ENCODE peak calls at places on chromosomes 4 and X, in nine cellular contexts. W, F, N, P, Y, A, T, X and R are unnamed samples.

GRCh38 chr4:87529187-87529586 is at the start of gene SPARCL1:
- DNase-seq in T (no peak), W (no peak), F (no peak), N (peak), A (no peak), P (no peak), Y (no peak), X (no peak), R (no peak)

GRCh38 chr4:111960241-111960667 is 185.0 kb upstream of the FAM241A start:
- DNase-seq in A (no peak), Y (peak), W (no peak), T (peak), X (no peak), N (no peak), F (no peak), P (no peak), R (no peak)

GRCh38 chrX:115428011-115428410 is 133.0 kb upstream of the PLS3 start:
- DNase-seq in Y (no peak), P (no peak), A (no peak), N (no peak), F (no peak), W (no peak), T (no peak), X (no peak), R (no peak)

GRCh38 chr4:84778041-84778440 is 188.4 kb downstream of the WDFY3 start:
- DNase-seq in T (no peak), P (no peak), Y (no peak), W (no peak), F (no peak), N (no peak), X (no peak), A (no peak), R (no peak)

GRCh38 chr4:30429813-30430466 is 290.2 kb upstream of the PCDH7 start:
- DNase-seq in Y (peak), P (no peak), N (no peak), A (peak), F (no peak), T (peak), W (no peak), X (no peak), R (no peak)

GRCh38 chrX:38664285-38664684 is 102.9 kb downstream of the TSPAN7 start:
- DNase-seq in P (no peak), N (no peak), T (peak), W (no peak), Y (peak), A (no peak), F (no peak), X (no peak), R (peak)

GRCh38 chr4:48342559-48342878 is 1.2 kb downstream of the SLAIN2 start:
- DNase-seq in X (no peak), T (no peak), N (no peak), F (no peak), W (no peak), P (no peak), Y (peak), A (no peak), R (no peak)

GRCh38 chrX:67614414-67614813 is 70.6 kb downstream of the AR start:
- DNase-seq in X (no peak), P (no peak), T (no peak), Y (peak), A (no peak), F (no peak), W (no peak), N (no peak), R (no peak)

GRCh38 chrX:39900788-39901170 is 197.0 kb downstream of the BCOR start:
- DNase-seq in Y (no peak), X (no peak), T (no peak), A (no peak), N (no peak), P (no peak), F (no peak), W (no peak), R (no peak)

GRCh38 chr4:137531951-137532868 is at the start of gene PCDH18:
- DNase-seq in T (no peak), A (peak), F (peak), X (peak), N (peak), P (peak), W (peak), Y (peak), R (no peak)

GRCh38 chrX:53711446-53711845 is 24.9 kb upstream of the HUWE1 start:
- DNase-seq in X (no peak), T (no peak), W (no peak), P (no peak), A (no peak), F (no peak), N (no peak), Y (no peak), R (no peak)

GRCh38 chrX:132737743-132738142 is 220.7 kb downstream of the HS6ST2 start:
- DNase-seq in T (peak), Y (no peak), P (peak), X (no peak), N (no peak), F (peak), A (no peak), W (no peak), R (peak)

GRCh38 chr4:54233697-54234496 is 4.8 kb downstream of the PDGFRA start:
- DNase-seq in F (peak), A (peak), Y (peak), X (peak), P (peak), N (peak), W (peak), T (peak), R (peak)

GRCh38 chr4:87118421-87118820 is 102.0 kb downstream of the KLHL8 start:
- DNase-seq in Y (no peak), P (no peak), F (no peak), N (no peak), W (no peak), X (no peak), T (no peak), A (no peak), R (no peak)

GRCh38 chrX:71941771-71942170 is 31.1 kb downstream of the NHSL2 start:
- DNase-seq in N (peak), P (no peak), A (peak), Y (peak), X (no peak), F (no peak), T (no peak), W (no peak), R (no peak)

GRCh38 chr4:180060159-180060889 is 2182.9 kb upstream of the TENM3 start:
- DNase-seq in X (no peak), T (no peak), P (no peak), N (no peak), Y (peak), W (no peak), F (no peak), A (no peak), R (no peak)

GRCh38 chrX:154437398-154437752 is 421 bp downstream of the GDI1 start:
- DNase-seq in N (no peak), F (no peak), P (no peak), A (no peak), X (no peak), T (no peak), Y (no peak), W (no peak), R (no peak)

GRCh38 chr4:186161138-186161537 is 30.2 kb upstream of the CYP4V2 start:
- DNase-seq in P (no peak), W (no peak), X (no peak), N (no peak), F (no peak), A (no peak), Y (no peak), T (no peak), R (no peak)

GRCh38 chr4:154634058-154634457 is 21.6 kb upstream of the FGG start:
- DNase-seq in A (no peak), X (no peak), P (no peak), Y (no peak), W (no peak), T (no peak), N (no peak), F (no peak), R (no peak)

GRCh38 chr4:154626793-154627484 is 14.5 kb upstream of the FGG start:
- DNase-seq in Y (peak), W (peak), F (peak), T (peak), A (no peak), X (no peak), P (peak), N (peak), R (no peak)

GRCh38 chr4:154630307-154630706 is 17.9 kb upstream of the FGG start:
- DNase-seq in Y (no peak), T (no peak), F (no peak), N (no peak), X (no peak), P (no peak), W (no peak), A (no peak), R (no peak)
- H3K4me3 ChIP-seq in Y (no peak), T (no peak), F (no peak), N (no peak), X (no peak), P (no peak), W (no peak), A (no peak), R (no peak)

GRCh38 chr4:82428969-82429727 is 1.1 kb downstream of the HNRNPDL start:
- DNase-seq in Y (peak), N (peak), T (peak), A (peak), X (peak), F (peak), P (peak), W (peak), R (peak)
- H3K4me3 ChIP-seq in Y (peak), N (peak), T (peak), A (peak), X (peak), F (peak), P (peak), W (peak), R (peak)

DNA sequence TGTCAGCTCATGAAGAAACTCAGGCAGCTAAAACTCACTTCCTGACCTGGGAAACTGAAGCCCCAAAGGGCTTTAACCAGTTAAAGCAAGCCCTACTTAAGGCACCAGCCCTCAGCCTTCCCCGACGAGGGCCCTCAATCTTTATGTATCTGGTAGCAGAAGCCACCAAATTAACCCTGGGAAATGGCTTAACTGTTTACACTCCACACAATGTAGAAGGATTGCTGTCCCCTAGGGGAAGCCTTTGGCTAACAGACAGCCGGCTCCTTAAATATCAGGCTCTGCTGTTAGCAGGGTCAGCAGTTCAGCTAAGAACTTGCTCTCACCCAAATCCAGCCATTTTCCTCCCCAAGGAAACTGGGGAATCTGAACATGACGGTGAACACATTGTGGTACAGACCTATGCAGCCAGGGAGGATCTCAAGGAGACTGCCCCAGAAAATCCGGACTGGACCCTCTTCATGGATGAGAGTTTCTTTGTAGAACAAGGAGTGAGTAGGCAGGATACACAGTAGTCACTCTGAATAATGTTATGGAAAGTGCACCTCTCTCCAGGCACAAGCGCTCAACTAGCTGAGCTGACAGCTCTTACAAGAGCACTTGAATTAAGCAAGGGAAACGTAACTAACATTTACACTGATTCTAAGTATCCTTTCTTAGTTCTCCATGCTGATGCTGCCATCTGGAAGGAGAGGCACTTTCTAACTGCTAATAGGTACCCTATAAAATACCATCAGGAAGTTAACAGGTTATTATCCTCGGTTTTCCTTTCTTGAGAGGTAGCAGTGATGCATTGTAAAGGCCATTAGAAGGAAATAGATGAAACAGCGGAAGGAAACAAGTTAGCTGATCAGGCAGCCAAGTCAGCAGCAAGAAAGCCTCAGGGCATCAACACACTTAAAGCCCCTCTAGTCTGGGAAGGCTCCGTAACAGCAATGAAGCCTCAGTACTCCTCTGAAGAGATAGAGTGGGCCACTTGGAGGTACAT is 9.6 kb upstream of the NAF1 start:
- DNase-seq in P (no peak), F (no peak), X (no peak), N (no peak), W (no peak), T (no peak), A (no peak), Y (no peak), R (no peak)
- H3K4me3 ChIP-seq in P (no peak), F (no peak), X (no peak), N (no peak), W (no peak), T (no peak), A (no peak), Y (no peak), R (no peak)

GRCh38 chrX:74923942-74924448 is 1.3 kb downstream of the NEXMIF start:
- DNase-seq in A (no peak), F (peak), N (no peak), P (no peak), Y (no peak), T (no peak), W (no peak), X (peak), R (no peak)
- H3K4me3 ChIP-seq in A (no peak), F (peak), N (no peak), P (peak), Y (no peak), T (no peak), W (peak), X (peak), R (peak)

DNA sequence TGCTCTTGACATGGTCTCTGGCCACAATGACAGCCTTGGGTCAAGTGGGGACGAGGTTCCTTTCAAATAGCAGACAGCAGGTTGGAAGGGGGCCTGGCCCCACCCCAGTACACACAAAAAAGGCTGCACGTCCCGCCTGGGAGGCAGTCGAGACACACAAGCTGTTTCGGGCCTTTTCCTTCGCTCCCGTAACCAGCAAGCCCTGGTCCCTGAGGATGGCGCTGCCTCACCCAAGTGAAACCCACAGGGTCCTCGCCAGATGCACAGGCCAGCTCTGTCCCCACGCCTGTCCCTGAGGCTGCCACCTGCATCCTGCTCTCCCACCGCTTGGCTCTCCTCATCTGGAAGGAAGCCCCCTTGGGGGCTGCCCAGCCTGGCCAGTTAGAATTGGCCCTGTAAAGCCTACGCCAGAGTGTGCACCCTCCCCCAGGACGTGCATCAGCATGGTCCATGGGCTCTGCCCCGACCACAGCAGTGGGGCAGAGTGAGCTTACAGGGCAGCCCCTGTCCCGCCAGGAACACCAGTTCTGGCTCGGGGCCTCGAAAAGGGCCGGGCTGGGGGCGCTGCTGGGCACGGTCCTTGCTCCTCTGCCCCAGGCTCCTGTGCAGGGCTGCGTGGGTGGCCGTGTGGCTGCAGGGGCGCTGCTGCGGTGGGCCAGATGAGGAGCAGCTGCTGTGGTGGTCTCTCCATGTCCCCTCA is 2.0 kb downstream of the CPLX1 start:
- DNase-seq in A (no peak), W (no peak), Y (no peak), P (no peak), X (no peak), N (no peak), T (no peak), F (no peak), R (no peak)
- H3K4me3 ChIP-seq in A (no peak), W (no peak), Y (no peak), P (no peak), X (no peak), N (no peak), T (no peak), F (no peak), R (no peak)

GRCh38 chr4:108622828-108623227 is 2.5 kb downstream of the RPL34 start:
- DNase-seq in T (no peak), W (no peak), F (no peak), N (no peak), A (no peak), P (no peak), X (no peak), Y (no peak), R (no peak)
- H3K4me3 ChIP-seq in T (no peak), W (no peak), F (no peak), N (no peak), A (peak), P (no peak), X (no peak), Y (no peak), R (no peak)

GRCh38 chrX:51395474-51395806 is 62.8 kb downstream of the NUDT10 start:
- DNase-seq in N (no peak), F (no peak), Y (no peak), T (no peak), A (no peak), W (no peak), P (no peak), X (no peak), R (no peak)

GRCh38 chrX:51395807-51396728 is 63.4 kb downstream of the NUDT10 start:
- DNase-seq in T (no peak), N (peak), F (peak), P (peak), W (peak), X (no peak), A (no peak), Y (no peak), R (no peak)
- H3K4me3 ChIP-seq in T (no peak), N (no peak), F (peak), P (peak), W (peak), X (peak), A (peak), Y (peak), R (no peak)

GRCh38 chrX:24023538-24023937 is 3.4 kb downstream of the KLHL15 start:
- DNase-seq in W (no peak), F (no peak), X (no peak), P (no peak), T (no peak), N (no peak), A (no peak), Y (no peak), R (no peak)
- H3K4me3 ChIP-seq in W (no peak), F (peak), X (peak), P (peak), T (peak), N (no peak), A (peak), Y (no peak), R (peak)